ENCODE peak calls at places on chromosomes 3 and 15, in seven cellular contexts. One of them, this sample, is unnamed.
A peak's percentile ranks its signal among the peaks of the same experiment; 100 is the strongest.

GRCh38 chr15:50247819-50248650 is 17.5 kb downstream of the HDC start:
- DNase-seq in NCI-H345: no peak
- DNase-seq in activated CD8-positive, alpha-beta T cell treated with anti-CD3 and anti-CD28 coated beads for 36 hours: peak; percentile 77
- DNase-seq in SHP77: no peak
- DNase-seq in astrocyte of the spinal cord: no peak
- DNase-seq in GM12878: no peak
- DNase-seq in hepatocyte: peak; percentile 25
- DNase-seq in this sample: peak; percentile 26

GRCh38 chr15:57654136-57654845 is 52.2 kb upstream of the POLR2M start:
- DNase-seq in NCI-H345: no peak
- DNase-seq in activated CD8-positive, alpha-beta T cell treated with anti-CD3 and anti-CD28 coated beads for 36 hours: no peak
- DNase-seq in SHP77: no peak
- DNase-seq in astrocyte of the spinal cord: no peak
- DNase-seq in GM12878: no peak
- DNase-seq in hepatocyte: peak; percentile 34
- DNase-seq in this sample: no peak

GRCh38 chr15:63881431-63881830 is 47.7 kb upstream of the HERC1 start:
- DNase-seq in NCI-H345: no peak
- DNase-seq in activated CD8-positive, alpha-beta T cell treated with anti-CD3 and anti-CD28 coated beads for 36 hours: no peak
- DNase-seq in SHP77: no peak
- DNase-seq in astrocyte of the spinal cord: no peak
- DNase-seq in GM12878: peak; percentile 81
- DNase-seq in hepatocyte: no peak
- DNase-seq in this sample: no peak

GRCh38 chr3:189685854-189686253 is 54.7 kb downstream of the TP63 start:
- DNase-seq in NCI-H345: no peak
- DNase-seq in activated CD8-positive, alpha-beta T cell treated with anti-CD3 and anti-CD28 coated beads for 36 hours: no peak
- DNase-seq in SHP77: no peak
- DNase-seq in astrocyte of the spinal cord: peak; percentile 84
- DNase-seq in GM12878: no peak
- DNase-seq in hepatocyte: peak; percentile 17
- DNase-seq in this sample: no peak

GRCh38 chr15:32104061-32104980 is 74.0 kb downstream of the CHRNA7 start:
- DNase-seq in NCI-H345: no peak
- DNase-seq in activated CD8-positive, alpha-beta T cell treated with anti-CD3 and anti-CD28 coated beads for 36 hours: no peak
- DNase-seq in SHP77: no peak
- DNase-seq in astrocyte of the spinal cord: no peak
- DNase-seq in GM12878: no peak
- DNase-seq in hepatocyte: no peak
- DNase-seq in this sample: no peak

GRCh38 chr3:172315401-172316091 is 132.7 kb downstream of the GHSR start:
- DNase-seq in NCI-H345: no peak
- DNase-seq in activated CD8-positive, alpha-beta T cell treated with anti-CD3 and anti-CD28 coated beads for 36 hours: peak; percentile 39
- DNase-seq in SHP77: no peak
- DNase-seq in astrocyte of the spinal cord: peak; percentile 69
- DNase-seq in GM12878: no peak
- DNase-seq in hepatocyte: peak; percentile 67
- DNase-seq in this sample: no peak

GRCh38 chr3:105094588-105094987 is 272.1 kb upstream of the ALCAM start:
- DNase-seq in NCI-H345: no peak
- DNase-seq in activated CD8-positive, alpha-beta T cell treated with anti-CD3 and anti-CD28 coated beads for 36 hours: no peak
- DNase-seq in SHP77: no peak
- DNase-seq in astrocyte of the spinal cord: no peak
- DNase-seq in GM12878: no peak
- DNase-seq in hepatocyte: no peak
- DNase-seq in this sample: no peak

GRCh38 chr3:123156276-123156995 is 45.3 kb upstream of the SEC22A start:
- DNase-seq in NCI-H345: no peak
- DNase-seq in activated CD8-positive, alpha-beta T cell treated with anti-CD3 and anti-CD28 coated beads for 36 hours: no peak
- DNase-seq in SHP77: no peak
- DNase-seq in astrocyte of the spinal cord: no peak
- DNase-seq in GM12878: no peak
- DNase-seq in hepatocyte: no peak
- DNase-seq in this sample: no peak

GRCh38 chr3:144652573-144652972 is 681.0 kb downstream of the DIPK2A start:
- DNase-seq in NCI-H345: no peak
- DNase-seq in activated CD8-positive, alpha-beta T cell treated with anti-CD3 and anti-CD28 coated beads for 36 hours: no peak
- DNase-seq in SHP77: no peak
- DNase-seq in astrocyte of the spinal cord: no peak
- DNase-seq in GM12878: no peak
- DNase-seq in hepatocyte: no peak
- DNase-seq in this sample: no peak

GRCh38 chr3:116473602-116474001 is 28.3 kb upstream of the LSAMP start:
- DNase-seq in NCI-H345: no peak
- DNase-seq in activated CD8-positive, alpha-beta T cell treated with anti-CD3 and anti-CD28 coated beads for 36 hours: no peak
- DNase-seq in SHP77: no peak
- DNase-seq in astrocyte of the spinal cord: peak; percentile 27
- DNase-seq in GM12878: no peak
- DNase-seq in hepatocyte: no peak
- DNase-seq in this sample: no peak

GRCh38 chr3:99862208-99862607 is 44.5 kb downstream of the CMSS1 start:
- DNase-seq in NCI-H345: no peak
- DNase-seq in activated CD8-positive, alpha-beta T cell treated with anti-CD3 and anti-CD28 coated beads for 36 hours: no peak
- DNase-seq in SHP77: no peak
- DNase-seq in astrocyte of the spinal cord: peak; percentile 51
- DNase-seq in GM12878: no peak
- DNase-seq in hepatocyte: no peak
- DNase-seq in this sample: no peak

GRCh38 chr3:59006791-59007517 is 42.9 kb downstream of the CFAP20DC start:
- DNase-seq in NCI-H345: peak; percentile 1
- DNase-seq in activated CD8-positive, alpha-beta T cell treated with anti-CD3 and anti-CD28 coated beads for 36 hours: no peak
- DNase-seq in SHP77: peak; percentile 46
- DNase-seq in astrocyte of the spinal cord: peak; percentile 69
- DNase-seq in GM12878: no peak
- DNase-seq in hepatocyte: no peak
- DNase-seq in this sample: no peak

GRCh38 chr3:150378467-150378751 is 29.7 kb upstream of the TSC22D2 start:
- DNase-seq in NCI-H345: no peak
- DNase-seq in activated CD8-positive, alpha-beta T cell treated with anti-CD3 and anti-CD28 coated beads for 36 hours: no peak
- DNase-seq in SHP77: no peak
- DNase-seq in astrocyte of the spinal cord: no peak
- DNase-seq in GM12878: no peak
- DNase-seq in hepatocyte: no peak
- DNase-seq in this sample: no peak

GRCh38 chr3:86554346-86554745 is 436.6 kb downstream of the VGLL3 start:
- DNase-seq in NCI-H345: no peak
- DNase-seq in activated CD8-positive, alpha-beta T cell treated with anti-CD3 and anti-CD28 coated beads for 36 hours: no peak
- DNase-seq in SHP77: no peak
- DNase-seq in astrocyte of the spinal cord: no peak
- DNase-seq in GM12878: no peak
- DNase-seq in hepatocyte: no peak
- DNase-seq in this sample: no peak

GRCh38 chr3:194276768-194277546 is 74.2 kb downstream of the CPN2 start:
- DNase-seq in NCI-H345: no peak
- DNase-seq in activated CD8-positive, alpha-beta T cell treated with anti-CD3 and anti-CD28 coated beads for 36 hours: no peak
- DNase-seq in SHP77: no peak
- DNase-seq in astrocyte of the spinal cord: peak; percentile 55
- DNase-seq in GM12878: no peak
- DNase-seq in hepatocyte: peak; percentile 67
- DNase-seq in this sample: no peak

GRCh38 chr15:75455982-75456531 is 4.6 kb upstream of the SIN3A start:
- DNase-seq in NCI-H345: peak; percentile 49
- DNase-seq in activated CD8-positive, alpha-beta T cell treated with anti-CD3 and anti-CD28 coated beads for 36 hours: peak; percentile 82
- DNase-seq in SHP77: peak; percentile 66
- DNase-seq in astrocyte of the spinal cord: peak; percentile 56
- DNase-seq in GM12878: peak; percentile 20
- DNase-seq in hepatocyte: peak; percentile 63
- DNase-seq in this sample: peak; percentile 1

GRCh38 chr15:62165029-62165792 is at the start of gene C2CD4B:
- DNase-seq in NCI-H345: no peak
- DNase-seq in activated CD8-positive, alpha-beta T cell treated with anti-CD3 and anti-CD28 coated beads for 36 hours: peak; percentile 55
- DNase-seq in SHP77: no peak
- DNase-seq in astrocyte of the spinal cord: no peak
- DNase-seq in GM12878: no peak
- DNase-seq in hepatocyte: peak; percentile 59
- DNase-seq in this sample: no peak

GRCh38 chr3:188734395-188734794 is 437.4 kb upstream of the TPRG1 start:
- DNase-seq in NCI-H345: peak; percentile 96
- DNase-seq in activated CD8-positive, alpha-beta T cell treated with anti-CD3 and anti-CD28 coated beads for 36 hours: no peak
- DNase-seq in SHP77: peak; percentile 41
- DNase-seq in astrocyte of the spinal cord: no peak
- DNase-seq in GM12878: no peak
- DNase-seq in hepatocyte: no peak
- DNase-seq in this sample: peak; percentile 40

GRCh38 chr15:95247068-95247984 is 1016.0 kb downstream of the MCTP2 start:
- DNase-seq in NCI-H345: no peak
- DNase-seq in activated CD8-positive, alpha-beta T cell treated with anti-CD3 and anti-CD28 coated beads for 36 hours: no peak
- DNase-seq in SHP77: no peak
- DNase-seq in astrocyte of the spinal cord: peak; percentile 95
- DNase-seq in GM12878: no peak
- DNase-seq in hepatocyte: peak; percentile 22
- DNase-seq in this sample: no peak

GRCh38 chr15:68192804-68193521 is 12.2 kb downstream of the CALML4 start:
- DNase-seq in NCI-H345: no peak
- DNase-seq in activated CD8-positive, alpha-beta T cell treated with anti-CD3 and anti-CD28 coated beads for 36 hours: no peak
- DNase-seq in SHP77: no peak
- DNase-seq in astrocyte of the spinal cord: no peak
- DNase-seq in GM12878: no peak
- DNase-seq in hepatocyte: peak; percentile 5
- DNase-seq in this sample: no peak

GRCh38 chr3:38029400-38030125 is at the start of gene PLCD1:
- DNase-seq in NCI-H345: no peak
- DNase-seq in activated CD8-positive, alpha-beta T cell treated with anti-CD3 and anti-CD28 coated beads for 36 hours: peak; percentile 45
- DNase-seq in SHP77: no peak
- DNase-seq in astrocyte of the spinal cord: peak; percentile 54
- DNase-seq in GM12878: no peak
- DNase-seq in hepatocyte: peak; percentile 89
- DNase-seq in this sample: no peak

GRCh38 chr15:47988564-47988963 is 132.2 kb upstream of the SLC24A5 start:
- DNase-seq in NCI-H345: no peak
- DNase-seq in activated CD8-positive, alpha-beta T cell treated with anti-CD3 and anti-CD28 coated beads for 36 hours: no peak
- DNase-seq in SHP77: no peak
- DNase-seq in astrocyte of the spinal cord: no peak
- DNase-seq in GM12878: no peak
- DNase-seq in hepatocyte: no peak
- DNase-seq in this sample: no peak

GRCh38 chr3:43249405-43249804 is 36.9 kb upstream of the SNRK start:
- DNase-seq in NCI-H345: no peak
- DNase-seq in activated CD8-positive, alpha-beta T cell treated with anti-CD3 and anti-CD28 coated beads for 36 hours: no peak
- DNase-seq in SHP77: no peak
- DNase-seq in astrocyte of the spinal cord: no peak
- DNase-seq in GM12878: no peak
- DNase-seq in hepatocyte: no peak
- DNase-seq in this sample: no peak

GRCh38 chr15:48555244-48555804 is 90.2 kb downstream of the FBN1 start:
- DNase-seq in NCI-H345: no peak
- DNase-seq in activated CD8-positive, alpha-beta T cell treated with anti-CD3 and anti-CD28 coated beads for 36 hours: no peak
- DNase-seq in SHP77: no peak
- DNase-seq in astrocyte of the spinal cord: peak; percentile 84
- DNase-seq in GM12878: no peak
- DNase-seq in hepatocyte: peak; percentile 43
- DNase-seq in this sample: no peak

This sample was measured in NCI-H1436.